ENCODE peak calls at places on chromosomes 3 and 15, in seven cellular contexts. B, U, J, L, I, Z and P are unnamed samples.

GRCh38 chr3:163622384-163622783 is 1455.9 kb downstream of the SI start:
- DNase-seq in B (no peak), U (no peak), J (no peak), L (no peak), I (no peak), Z (no peak), P (no peak)

GRCh38 chr3:177529716-177530335 is 332.5 kb upstream of the TBL1XR1 start:
- DNase-seq in B (no peak), U (no peak), J (no peak), L (no peak), I (no peak), Z (no peak), P (no peak)

GRCh38 chr3:14879161-14879888 is 60.6 kb downstream of the FGD5 start:
- DNase-seq in B (no peak), U (no peak), J (no peak), L (peak), I (peak), Z (no peak), P (no peak)

GRCh38 chr15:27485265-27485664 is 514.3 kb downstream of the GABRG3 start:
- DNase-seq in B (no peak), U (no peak), J (no peak), L (no peak), I (no peak), Z (no peak), P (no peak)

GRCh38 chr3:11832964-11833621 is 13.6 kb downstream of the TAMM41 start:
- DNase-seq in B (no peak), U (peak), J (no peak), L (no peak), I (peak), Z (peak), P (no peak)

GRCh38 chr3:155069729-155070128 is 10.4 kb upstream of the MME start:
- DNase-seq in B (no peak), U (no peak), J (no peak), L (no peak), I (no peak), Z (no peak), P (peak)

GRCh38 chr3:134449277-134449676 is 36.5 kb downstream of the ANAPC13 start:
- DNase-seq in B (peak), U (peak), J (no peak), L (peak), I (no peak), Z (peak), P (no peak)

GRCh38 chr3:15361494-15362214 is 29.3 kb upstream of the SH3BP5 start:
- DNase-seq in B (no peak), U (peak), J (no peak), L (no peak), I (no peak), Z (no peak), P (peak)

GRCh38 chr3:15796771-15797599 is 794 bp downstream of the ANKRD28 start:
- DNase-seq in B (peak), U (no peak), J (no peak), L (no peak), I (peak), Z (no peak), P (peak)

GRCh38 chr15:57015897-57016296 is 97.5 kb downstream of the TCF12 start:
- DNase-seq in B (peak), U (peak), J (no peak), L (no peak), I (no peak), Z (no peak), P (peak)

GRCh38 chr3:64109438-64109837 is 86.1 kb upstream of the PSMD6 start:
- DNase-seq in B (no peak), U (peak), J (no peak), L (peak), I (no peak), Z (no peak), P (no peak)

GRCh38 chr3:64108281-64108680 is 85.0 kb upstream of the PSMD6 start:
- DNase-seq in B (no peak), U (no peak), J (no peak), L (no peak), I (no peak), Z (no peak), P (no peak)

GRCh38 chr3:64107154-64107553 is 83.9 kb upstream of the PSMD6 start:
- DNase-seq in B (no peak), U (no peak), J (no peak), L (no peak), I (no peak), Z (no peak), P (no peak)

GRCh38 chr3:64111083-64111482 is 87.8 kb upstream of the PSMD6 start:
- DNase-seq in B (no peak), U (no peak), J (no peak), L (no peak), I (no peak), Z (no peak), P (no peak)

GRCh38 chr3:64108784-64109317 is 85.6 kb upstream of the PSMD6 start:
- DNase-seq in B (no peak), U (no peak), J (no peak), L (no peak), I (no peak), Z (no peak), P (no peak)
- H3K27ac ChIP-seq in B (no peak), U (peak), J (no peak), L (no peak), I (no peak), Z (no peak), P (no peak)

GRCh38 chr15:101141926-101142527 is 109.8 kb downstream of the CHSY1 start:
- DNase-seq in B (no peak), U (no peak), J (no peak), L (no peak), I (no peak), Z (no peak), P (no peak)

GRCh38 chr15:101138913-101139880 is 112.7 kb downstream of the CHSY1 start:
- DNase-seq in B (no peak), U (no peak), J (no peak), L (no peak), I (no peak), Z (no peak), P (no peak)

GRCh38 chr15:101142711-101143110 is 109.1 kb downstream of the CHSY1 start:
- DNase-seq in B (no peak), U (no peak), J (no peak), L (no peak), I (no peak), Z (no peak), P (no peak)

GRCh38 chr15:101139986-101140696 is 111.7 kb downstream of the CHSY1 start:
- DNase-seq in B (no peak), U (no peak), J (no peak), L (no peak), I (no peak), Z (no peak), P (no peak)

GRCh38 chr15:101140697-101141065 is 111.2 kb downstream of the CHSY1 start:
- DNase-seq in B (no peak), U (no peak), J (no peak), L (no peak), I (no peak), Z (no peak), P (no peak)
- H3K27ac ChIP-seq in B (no peak), U (no peak), J (no peak), L (no peak), I (no peak), Z (no peak), P (no peak)

GRCh38 chr15:66133247-66133646 is 120.3 kb downstream of the MEGF11 start:
- DNase-seq in B (no peak), U (no peak), J (no peak), L (no peak), I (peak), Z (no peak), P (no peak)
- H3K27ac ChIP-seq in B (no peak), U (no peak), J (no peak), L (no peak), I (no peak), Z (no peak), P (no peak)

GRCh38 chr3:159844383-159844730 is 144.3 kb upstream of the IL12A start:
- DNase-seq in B (no peak), U (no peak), J (no peak), L (no peak), I (no peak), Z (no peak), P (no peak)
- H3K27ac ChIP-seq in B (no peak), U (no peak), J (no peak), L (no peak), I (no peak), Z (no peak), P (no peak)

GRCh38 chr3:175207361-175207760 is 348.2 kb downstream of the NAALADL2 start:
- DNase-seq in B (no peak), U (no peak), J (no peak), L (no peak), I (no peak), Z (no peak), P (no peak)
- H3K27ac ChIP-seq in B (no peak), U (no peak), J (no peak), L (no peak), I (no peak), Z (no peak), P (no peak)

GRCh38 chr3:114333180-114333922 is 39.5 kb downstream of the TIGIT start:
- DNase-seq in B (no peak), U (no peak), J (no peak), L (no peak), I (no peak), Z (no peak), P (no peak)
- H3K27ac ChIP-seq in B (no peak), U (no peak), J (peak), L (no peak), I (no peak), Z (no peak), P (no peak)